ENCODE peak calls at places on chromosomes 4 and X, in six cellular contexts. One of them, this sample, is unnamed. For H3K79me2 and H3K4me1, the result is how much of the 10 kb centered on the place peaks cover.

GRCh38 chr4:145609494-145610427 is 9.4 kb upstream of the MMAA start:
- DNase-seq in neural progenitor cell: peak
- DNase-seq in HCT116: peak
- DNase-seq in GM23248: peak
- DNase-seq in GM23338: peak
- DNase-seq in OCI-LY7: peak
- DNase-seq in this sample: peak

GRCh38 chr4:121642292-121642691 is 54.5 kb downstream of the ANXA5 start:
- DNase-seq in HCT116: no peak
- DNase-seq in OCI-LY7: no peak
- DNase-seq in GM23248: no peak
- DNase-seq in neural progenitor cell: no peak
- DNase-seq in GM23338: no peak
- DNase-seq in this sample: no peak

GRCh38 chr4:61783050-61783449 is 582.9 kb downstream of the ADGRL3 start:
- DNase-seq in HCT116: no peak
- DNase-seq in OCI-LY7: no peak
- DNase-seq in GM23248: no peak
- DNase-seq in GM23338: no peak
- DNase-seq in neural progenitor cell: no peak
- DNase-seq in this sample: peak

GRCh38 chrX:24777660-24778059 is 83.9 kb downstream of the POLA1 start:
- DNase-seq in HCT116: no peak
- DNase-seq in neural progenitor cell: no peak
- DNase-seq in GM23338: no peak
- DNase-seq in OCI-LY7: peak
- DNase-seq in GM23248: no peak
- DNase-seq in this sample: no peak

GRCh38 chrX:6041630-6042029 is 187.0 kb downstream of the NLGN4X start:
- DNase-seq in neural progenitor cell: no peak
- DNase-seq in HCT116: no peak
- DNase-seq in GM23338: no peak
- DNase-seq in OCI-LY7: no peak
- DNase-seq in GM23248: peak
- DNase-seq in this sample: peak

GRCh38 chr4:56243107-56243506 is 144.2 kb downstream of the AASDH start:
- DNase-seq in neural progenitor cell: no peak
- DNase-seq in HCT116: no peak
- DNase-seq in OCI-LY7: no peak
- DNase-seq in GM23338: no peak
- DNase-seq in GM23248: no peak
- DNase-seq in this sample: no peak

GRCh38 chrX:69600182-69600581 is 15.7 kb upstream of the EDA start:
- DNase-seq in HCT116: no peak
- DNase-seq in OCI-LY7: no peak
- DNase-seq in GM23248: no peak
- DNase-seq in GM23338: no peak
- DNase-seq in neural progenitor cell: no peak
- DNase-seq in this sample: no peak

GRCh38 chr4:113683143-113683542 is 78.4 kb downstream of the CAMK2D start:
- DNase-seq in GM23248: no peak
- DNase-seq in OCI-LY7: peak
- DNase-seq in HCT116: no peak
- DNase-seq in GM23338: no peak
- DNase-seq in neural progenitor cell: no peak
- DNase-seq in this sample: no peak

GRCh38 chr4:1249148-1249730 is 309 bp upstream of the CTBP1 start:
- DNase-seq in GM23248: peak
- DNase-seq in neural progenitor cell: peak
- DNase-seq in GM23338: peak
- DNase-seq in HCT116: peak
- DNase-seq in OCI-LY7: peak
- DNase-seq in this sample: peak

GRCh38 chr4:123397276-123398150 is 918 bp downstream of the SPRY1 start:
- DNase-seq in neural progenitor cell: peak
- DNase-seq in OCI-LY7: peak
- DNase-seq in GM23248: peak
- DNase-seq in HCT116: peak
- DNase-seq in GM23338: peak
- DNase-seq in this sample: peak

GRCh38 chrX:65687367-65687766 is 19.9 kb downstream of the MSN start:
- DNase-seq in neural progenitor cell: no peak
- DNase-seq in GM23248: no peak
- DNase-seq in HCT116: no peak
- DNase-seq in GM23338: no peak
- DNase-seq in OCI-LY7: no peak
- DNase-seq in this sample: no peak

GRCh38 chrX:55356609-55357008 is 91.9 kb upstream of the PAGE3 start:
- DNase-seq in HCT116: no peak
- DNase-seq in GM23248: no peak
- DNase-seq in OCI-LY7: no peak
- DNase-seq in GM23338: no peak
- DNase-seq in neural progenitor cell: no peak
- DNase-seq in this sample: no peak

GRCh38 chr4:174394915-174395314 is 111.2 kb downstream of the CEP44 start:
- DNase-seq in neural progenitor cell: no peak
- DNase-seq in GM23338: no peak
- DNase-seq in OCI-LY7: no peak
- DNase-seq in GM23248: peak
- DNase-seq in HCT116: no peak
- DNase-seq in this sample: peak

GRCh38 chr4:82372502-82372873 is 1.3 kb downstream of the HNRNPD start:
- DNase-seq in GM23248: peak
- DNase-seq in neural progenitor cell: peak
- DNase-seq in HCT116: no peak
- DNase-seq in GM23338: peak
- DNase-seq in OCI-LY7: peak
- DNase-seq in this sample: peak

GRCh38 chrX:73561791-73562190 is 1.2 kb upstream of the CHIC1 start:
- DNase-seq in OCI-LY7: no peak
- DNase-seq in GM23338: no peak
- DNase-seq in HCT116: no peak
- DNase-seq in GM23248: peak
- DNase-seq in neural progenitor cell: no peak
- DNase-seq in this sample: no peak

GRCh38 chr4:48565362-48566083 is 75.5 kb downstream of the ZAR1 start:
- DNase-seq in HCT116: no peak
- DNase-seq in GM23338: no peak
- DNase-seq in GM23248: no peak
- DNase-seq in neural progenitor cell: no peak
- DNase-seq in OCI-LY7: no peak
- DNase-seq in this sample: no peak

DNA sequence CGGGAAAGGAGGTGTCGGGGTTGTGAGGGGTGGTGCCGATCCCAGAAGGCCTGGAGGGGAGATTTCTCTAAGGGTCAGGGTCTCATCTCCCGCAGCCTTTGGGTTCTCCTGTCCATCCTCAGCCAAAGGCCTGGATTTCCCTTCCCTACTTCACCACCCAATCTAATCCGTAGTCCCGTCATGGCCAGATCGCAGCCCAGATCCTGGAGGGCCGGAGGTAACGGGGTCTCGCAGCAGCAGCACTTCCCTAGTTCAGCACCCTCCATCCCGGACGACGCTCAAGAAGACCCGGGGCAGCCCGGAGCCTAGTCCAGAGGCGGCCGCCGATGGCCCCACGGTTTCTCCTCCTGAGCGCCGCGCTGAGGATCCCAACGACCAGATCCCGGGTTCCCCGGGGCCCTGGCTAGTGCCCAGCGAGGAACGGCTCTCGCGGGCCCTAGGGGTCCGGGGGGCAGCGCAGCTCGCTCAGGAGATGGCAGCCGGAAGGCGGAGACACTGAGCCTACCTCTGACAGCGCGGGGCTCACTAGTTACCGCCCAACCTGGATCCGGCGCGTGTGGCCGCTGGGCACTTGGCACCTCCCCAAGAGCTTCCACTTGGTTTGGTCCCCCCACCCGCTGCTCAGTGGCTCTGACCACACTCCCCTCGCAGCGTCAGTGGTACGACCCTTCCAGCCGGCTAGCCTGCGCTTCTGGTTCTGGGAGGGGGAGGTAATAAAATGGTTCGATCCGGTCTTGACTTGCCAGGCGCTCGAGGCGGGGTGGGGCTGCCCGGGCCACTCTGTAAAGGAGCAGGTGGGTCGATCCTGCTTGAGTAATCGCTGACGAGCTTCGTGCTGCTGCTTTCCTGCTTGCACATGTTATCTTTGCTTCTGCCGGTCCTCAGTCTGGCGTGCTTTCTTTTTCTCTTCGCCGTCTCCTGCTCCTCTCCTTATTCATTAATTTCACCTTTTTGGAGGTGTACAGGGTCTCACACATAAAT is 3.6 kb downstream of the MAGIX start:
- DNase-seq in neural progenitor cell: peak
- DNase-seq in GM23338: peak
- DNase-seq in OCI-LY7: peak
- DNase-seq in HCT116: peak
- DNase-seq in GM23248: peak
- DNase-seq in this sample: no peak
- TF ChIP-seq EZH2phosphoT487 in neural progenitor cell: no peak
- TF ChIP-seq EZH2phosphoT487 in GM23338: no peak
- TF ChIP-seq EZH2phosphoT487 in OCI-LY7: no peak
- TF ChIP-seq EZH2phosphoT487 in HCT116: no peak
- TF ChIP-seq EZH2phosphoT487 in GM23248: no peak
- TF ChIP-seq EZH2phosphoT487 in this sample: no peak

DNA sequence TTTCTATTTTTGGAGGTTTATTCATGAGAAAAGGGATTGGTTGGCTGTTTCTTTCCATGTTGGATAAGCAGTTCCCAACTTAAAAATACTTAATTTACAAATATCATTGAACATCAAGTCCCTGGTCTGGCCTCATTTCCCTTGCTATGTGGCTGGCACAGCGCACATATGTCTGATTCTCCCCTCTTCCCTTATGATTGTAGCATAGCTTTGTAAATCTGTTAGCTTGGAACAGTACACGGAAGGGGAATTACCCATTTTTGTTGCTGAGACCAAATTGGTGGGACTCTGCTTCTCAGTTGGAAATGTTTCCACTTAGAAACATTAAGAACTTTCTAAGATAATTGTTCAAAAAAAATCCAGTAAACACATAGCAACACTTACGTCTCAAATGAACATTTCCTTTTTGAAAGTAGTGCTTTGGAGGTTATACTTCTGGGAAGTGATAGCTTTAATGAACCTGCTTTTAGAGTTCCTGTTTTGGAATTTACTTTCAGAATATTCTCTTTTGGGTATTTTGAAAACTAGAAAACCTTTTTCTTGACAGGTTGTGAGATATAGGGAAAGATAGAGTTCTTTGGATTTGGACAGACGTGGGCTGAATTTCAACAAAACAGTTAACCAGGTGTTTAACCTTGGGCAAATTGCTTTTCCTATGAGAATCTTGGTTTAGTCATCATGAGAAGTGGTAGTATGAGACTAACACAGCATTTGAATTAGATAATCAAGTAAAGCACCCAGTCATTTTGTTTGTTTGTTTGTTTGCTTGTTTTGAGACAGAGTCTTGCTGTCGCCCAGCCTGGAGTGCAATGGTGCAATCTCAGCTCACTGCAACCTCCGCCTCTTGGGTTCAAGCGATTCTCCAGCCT is 47.3 kb downstream of the STIM2 start:
- DNase-seq in OCI-LY7: no peak
- DNase-seq in HCT116: no peak
- DNase-seq in GM23338: no peak
- DNase-seq in neural progenitor cell: no peak
- DNase-seq in GM23248: peak
- DNase-seq in this sample: no peak
- H3K79me2 ChIP-seq in OCI-LY7: half or more
- H3K79me2 ChIP-seq in HCT116: under half
- H3K79me2 ChIP-seq in GM23338: under half
- H3K79me2 ChIP-seq in neural progenitor cell: under half
- H3K79me2 ChIP-seq in GM23248: half or more
- H3K79me2 ChIP-seq in this sample: under half

GRCh38 chr4:39698424-39699009 is 581 bp downstream of the UBE2K start:
- DNase-seq in OCI-LY7: no peak
- DNase-seq in GM23338: peak
- DNase-seq in GM23248: peak
- DNase-seq in HCT116: no peak
- DNase-seq in neural progenitor cell: peak
- DNase-seq in this sample: peak

GRCh38 chr4:39702716-39703115 is 4.8 kb downstream of the UBE2K start:
- DNase-seq in HCT116: no peak
- DNase-seq in GM23248: no peak
- DNase-seq in GM23338: no peak
- DNase-seq in neural progenitor cell: no peak
- DNase-seq in OCI-LY7: no peak
- DNase-seq in this sample: no peak

GRCh38 chr4:39697740-39698423 is at the start of gene UBE2K:
- DNase-seq in OCI-LY7: peak
- DNase-seq in GM23248: peak
- DNase-seq in neural progenitor cell: peak
- DNase-seq in HCT116: peak
- DNase-seq in GM23338: peak
- DNase-seq in this sample: peak

GRCh38 chr4:39700500-39700899 is 2.6 kb downstream of the UBE2K start:
- DNase-seq in neural progenitor cell: no peak
- DNase-seq in OCI-LY7: no peak
- DNase-seq in GM23338: no peak
- DNase-seq in GM23248: peak
- DNase-seq in HCT116: no peak
- DNase-seq in this sample: no peak

GRCh38 chr4:39699676-39700409 is 1.9 kb downstream of the UBE2K start:
- DNase-seq in HCT116: no peak
- DNase-seq in neural progenitor cell: no peak
- DNase-seq in OCI-LY7: peak
- DNase-seq in GM23338: no peak
- DNase-seq in GM23248: peak
- DNase-seq in this sample: peak
- H3K4me1 ChIP-seq in HCT116: under half
- H3K4me1 ChIP-seq in neural progenitor cell: under half
- H3K4me1 ChIP-seq in OCI-LY7: under half
- H3K4me1 ChIP-seq in GM23338: under half
- H3K4me1 ChIP-seq in GM23248: under half
- H3K4me1 ChIP-seq in this sample: under half

DNA sequence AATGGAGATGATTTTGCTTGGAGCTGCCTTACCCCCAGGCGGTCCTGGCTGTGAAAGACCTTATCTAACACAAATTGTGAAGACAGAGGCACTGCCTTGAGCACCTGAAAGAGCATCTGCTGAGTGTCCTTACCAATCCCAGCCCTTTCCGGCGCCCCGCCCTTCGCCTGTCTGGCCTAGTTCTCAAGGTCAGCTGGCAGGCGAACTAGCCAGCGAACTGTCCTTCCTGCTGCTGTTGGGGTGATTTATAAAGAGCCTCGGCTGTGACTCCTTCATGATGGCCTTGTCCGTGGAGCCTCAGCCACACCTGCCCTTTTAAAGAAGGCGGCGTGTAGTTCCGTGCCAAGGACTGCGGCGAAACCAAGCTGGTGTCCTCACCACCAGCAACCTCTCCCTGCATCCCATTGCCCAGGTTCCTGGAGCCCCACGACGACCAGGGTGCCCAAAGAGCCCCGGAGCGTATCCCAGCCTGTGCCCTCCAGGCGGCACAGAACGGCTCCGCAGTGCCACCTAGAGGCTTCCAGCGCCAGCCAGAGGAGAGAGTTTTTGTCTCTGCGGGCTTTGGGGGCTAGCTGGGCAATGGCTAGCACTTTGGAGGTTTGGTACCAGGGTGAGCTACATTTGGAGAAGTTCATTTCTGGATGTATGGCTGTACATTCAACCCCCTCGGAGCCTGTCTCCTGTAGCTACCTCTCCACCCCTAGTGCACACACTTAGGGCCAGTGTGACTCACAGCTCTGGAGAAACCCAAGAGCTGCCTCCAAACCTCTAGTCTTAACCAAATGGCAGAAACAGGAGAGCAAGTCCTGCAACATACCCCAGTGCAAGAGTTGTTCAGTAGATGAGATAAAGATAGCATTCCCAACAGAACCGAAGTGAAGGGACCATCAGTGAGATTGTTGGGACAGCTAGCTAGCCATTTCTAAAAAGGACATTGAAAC is 36.8 kb upstream of the VMA21 start:
- DNase-seq in GM23248: peak
- DNase-seq in HCT116: no peak
- DNase-seq in neural progenitor cell: peak
- DNase-seq in OCI-LY7: peak
- DNase-seq in GM23338: peak
- DNase-seq in this sample: peak
- TF ChIP-seq EZH2phosphoT487 in GM23248: no peak
- TF ChIP-seq EZH2phosphoT487 in HCT116: no peak
- TF ChIP-seq EZH2phosphoT487 in neural progenitor cell: no peak
- TF ChIP-seq EZH2phosphoT487 in OCI-LY7: no peak
- TF ChIP-seq EZH2phosphoT487 in GM23338: no peak
- TF ChIP-seq EZH2phosphoT487 in this sample: no peak

This sample was measured in PC-3.